ENCODE peak calls at places on chromosomes 2 and 18, in ten cellular contexts. One of them, this sample, is unnamed.

GRCh38 chr2:203811491-203812221 is 55.9 kb upstream of the CTLA4 start:
- DNase-seq in LoVo: peak; percentile 94
- DNase-seq in tibial artery: peak; percentile 85
- DNase-seq in AG04449: peak; percentile 80
- DNase-seq in kidney epithelial cell: peak; percentile 89
- DNase-seq in hepatic stellate cell: peak; percentile 58
- DNase-seq in ELR: peak; percentile 94
- DNase-seq in activated naive CD4-positive, alpha-beta T cell treated with Interleukin-2 at 50 U/mL for 16 hours: peak; percentile 77
- DNase-seq in NCI-H510A treated with DMSO at 0.1 percent for 48 hours: no peak
- DNase-seq in neural crest cell: no peak
- DNase-seq in this sample: peak; percentile 90

GRCh38 chr2:232333361-232334135 is 45.0 kb upstream of the ALPP start:
- DNase-seq in kidney epithelial cell: no peak
- DNase-seq in ELR: peak; percentile 33
- DNase-seq in neural crest cell: peak; percentile 58
- DNase-seq in activated naive CD4-positive, alpha-beta T cell treated with Interleukin-2 at 50 U/mL for 16 hours: no peak
- DNase-seq in hepatic stellate cell: no peak
- DNase-seq in tibial artery: peak; percentile 62
- DNase-seq in AG04449: no peak
- DNase-seq in LoVo: no peak
- DNase-seq in NCI-H510A treated with DMSO at 0.1 percent for 48 hours: no peak
- DNase-seq in this sample: no peak

GRCh38 chr2:60641866-60642788 is 88.7 kb upstream of the BCL11A start:
- DNase-seq in kidney epithelial cell: no peak
- DNase-seq in tibial artery: no peak
- DNase-seq in AG04449: no peak
- DNase-seq in activated naive CD4-positive, alpha-beta T cell treated with Interleukin-2 at 50 U/mL for 16 hours: peak; percentile 8
- DNase-seq in hepatic stellate cell: peak; percentile 24
- DNase-seq in LoVo: peak; percentile 40
- DNase-seq in neural crest cell: peak; percentile 23
- DNase-seq in NCI-H510A treated with DMSO at 0.1 percent for 48 hours: peak; percentile 29
- DNase-seq in ELR: peak; percentile 70
- DNase-seq in this sample: no peak

GRCh38 chr2:53233759-53234547 is 533.7 kb upstream of the CHAC2 start:
- DNase-seq in LoVo: no peak
- DNase-seq in neural crest cell: no peak
- DNase-seq in hepatic stellate cell: no peak
- DNase-seq in NCI-H510A treated with DMSO at 0.1 percent for 48 hours: peak; percentile 53
- DNase-seq in ELR: no peak
- DNase-seq in tibial artery: no peak
- DNase-seq in kidney epithelial cell: no peak
- DNase-seq in AG04449: no peak
- DNase-seq in activated naive CD4-positive, alpha-beta T cell treated with Interleukin-2 at 50 U/mL for 16 hours: no peak
- DNase-seq in this sample: no peak

GRCh38 chr2:134460583-134460998 is 206.7 kb downstream of the MGAT5 start:
- DNase-seq in hepatic stellate cell: peak; percentile 60
- DNase-seq in tibial artery: peak; percentile 61
- DNase-seq in kidney epithelial cell: no peak
- DNase-seq in NCI-H510A treated with DMSO at 0.1 percent for 48 hours: peak; percentile 85
- DNase-seq in activated naive CD4-positive, alpha-beta T cell treated with Interleukin-2 at 50 U/mL for 16 hours: no peak
- DNase-seq in ELR: peak; percentile 72
- DNase-seq in AG04449: no peak
- DNase-seq in neural crest cell: peak; percentile 36
- DNase-seq in LoVo: peak; percentile 13
- DNase-seq in this sample: no peak

GRCh38 chr2:29698216-29698615 is 223.2 kb downstream of the ALK start:
- DNase-seq in kidney epithelial cell: no peak
- DNase-seq in AG04449: no peak
- DNase-seq in hepatic stellate cell: no peak
- DNase-seq in tibial artery: no peak
- DNase-seq in NCI-H510A treated with DMSO at 0.1 percent for 48 hours: no peak
- DNase-seq in LoVo: no peak
- DNase-seq in neural crest cell: no peak
- DNase-seq in activated naive CD4-positive, alpha-beta T cell treated with Interleukin-2 at 50 U/mL for 16 hours: no peak
- DNase-seq in ELR: no peak
- DNase-seq in this sample: no peak

GRCh38 chr2:12155308-12156061 is 409.1 kb downstream of the LPIN1 start:
- DNase-seq in activated naive CD4-positive, alpha-beta T cell treated with Interleukin-2 at 50 U/mL for 16 hours: no peak
- DNase-seq in tibial artery: no peak
- DNase-seq in LoVo: no peak
- DNase-seq in kidney epithelial cell: peak; percentile 21
- DNase-seq in neural crest cell: no peak
- DNase-seq in NCI-H510A treated with DMSO at 0.1 percent for 48 hours: no peak
- DNase-seq in AG04449: no peak
- DNase-seq in hepatic stellate cell: peak; percentile 65
- DNase-seq in ELR: peak; percentile 87
- DNase-seq in this sample: peak; percentile 91

GRCh38 chr2:180449171-180449570 is 442.1 kb upstream of the CWC22 start:
- DNase-seq in NCI-H510A treated with DMSO at 0.1 percent for 48 hours: no peak
- DNase-seq in neural crest cell: no peak
- DNase-seq in AG04449: no peak
- DNase-seq in tibial artery: no peak
- DNase-seq in LoVo: no peak
- DNase-seq in ELR: no peak
- DNase-seq in kidney epithelial cell: no peak
- DNase-seq in hepatic stellate cell: no peak
- DNase-seq in activated naive CD4-positive, alpha-beta T cell treated with Interleukin-2 at 50 U/mL for 16 hours: no peak
- DNase-seq in this sample: no peak

GRCh38 chr2:170170281-170171035 is 7.5 kb upstream of the MYO3B start:
- DNase-seq in hepatic stellate cell: no peak
- DNase-seq in neural crest cell: no peak
- DNase-seq in activated naive CD4-positive, alpha-beta T cell treated with Interleukin-2 at 50 U/mL for 16 hours: no peak
- DNase-seq in AG04449: no peak
- DNase-seq in ELR: no peak
- DNase-seq in LoVo: no peak
- DNase-seq in NCI-H510A treated with DMSO at 0.1 percent for 48 hours: no peak
- DNase-seq in kidney epithelial cell: no peak
- DNase-seq in tibial artery: no peak
- DNase-seq in this sample: no peak

GRCh38 chr2:11698009-11698922 is 28.3 kb upstream of the NTSR2 start:
- DNase-seq in kidney epithelial cell: no peak
- DNase-seq in AG04449: no peak
- DNase-seq in neural crest cell: no peak
- DNase-seq in tibial artery: no peak
- DNase-seq in NCI-H510A treated with DMSO at 0.1 percent for 48 hours: no peak
- DNase-seq in activated naive CD4-positive, alpha-beta T cell treated with Interleukin-2 at 50 U/mL for 16 hours: no peak
- DNase-seq in ELR: peak; percentile 84
- DNase-seq in hepatic stellate cell: peak; percentile 60
- DNase-seq in LoVo: no peak
- DNase-seq in this sample: no peak

GRCh38 chr2:165390875-165391274 is 78.6 kb upstream of the CSRNP3 start:
- DNase-seq in activated naive CD4-positive, alpha-beta T cell treated with Interleukin-2 at 50 U/mL for 16 hours: no peak
- DNase-seq in LoVo: no peak
- DNase-seq in tibial artery: no peak
- DNase-seq in ELR: no peak
- DNase-seq in AG04449: no peak
- DNase-seq in hepatic stellate cell: no peak
- DNase-seq in neural crest cell: no peak
- DNase-seq in NCI-H510A treated with DMSO at 0.1 percent for 48 hours: peak; percentile 27
- DNase-seq in kidney epithelial cell: no peak
- DNase-seq in this sample: no peak

GRCh38 chr18:10559566-10560456 is 34.0 kb downstream of the NAPG start:
- DNase-seq in LoVo: no peak
- DNase-seq in activated naive CD4-positive, alpha-beta T cell treated with Interleukin-2 at 50 U/mL for 16 hours: no peak
- DNase-seq in tibial artery: no peak
- DNase-seq in NCI-H510A treated with DMSO at 0.1 percent for 48 hours: peak; percentile 0
- DNase-seq in AG04449: no peak
- DNase-seq in neural crest cell: no peak
- DNase-seq in ELR: peak; percentile 10
- DNase-seq in hepatic stellate cell: no peak
- DNase-seq in kidney epithelial cell: no peak
- DNase-seq in this sample: no peak

GRCh38 chr2:173462908-173463840 is 108.5 kb downstream of the CDCA7 start:
- DNase-seq in activated naive CD4-positive, alpha-beta T cell treated with Interleukin-2 at 50 U/mL for 16 hours: no peak
- DNase-seq in kidney epithelial cell: no peak
- DNase-seq in neural crest cell: no peak
- DNase-seq in ELR: no peak
- DNase-seq in NCI-H510A treated with DMSO at 0.1 percent for 48 hours: no peak
- DNase-seq in LoVo: peak; percentile 6
- DNase-seq in AG04449: no peak
- DNase-seq in tibial artery: no peak
- DNase-seq in hepatic stellate cell: no peak
- DNase-seq in this sample: no peak

GRCh38 chr2:74535440-74535965 is 5.8 kb downstream of the HTRA2 start:
- DNase-seq in tibial artery: peak; percentile 49
- DNase-seq in neural crest cell: no peak
- DNase-seq in kidney epithelial cell: no peak
- DNase-seq in hepatic stellate cell: no peak
- DNase-seq in NCI-H510A treated with DMSO at 0.1 percent for 48 hours: no peak
- DNase-seq in activated naive CD4-positive, alpha-beta T cell treated with Interleukin-2 at 50 U/mL for 16 hours: no peak
- DNase-seq in AG04449: no peak
- DNase-seq in ELR: no peak
- DNase-seq in LoVo: no peak
- DNase-seq in this sample: no peak

This sample was measured in HS-27A.